ENCODE peak calls at places on chromosomes 7 and 10, in four cellular contexts. S is psoas muscle, N is cardiac muscle cell, O is colonic mucosa. W is an unnamed sample.

GRCh38 chr7:138684360-138684759 is 16.8 kb downstream of the SVOPL start:
- DNase-seq in S (no peak), N (no peak), O (no peak), W (no peak)

GRCh38 chr7:123871998-123872867 is 27.3 kb downstream of the HYAL4 start:
- DNase-seq in S (peak), N (peak), O (peak), W (peak)

GRCh38 chr7:12623885-12624498 is 53.5 kb downstream of the SCIN start:
- DNase-seq in S (no peak), N (peak), O (no peak), W (peak)

GRCh38 chr7:77752016-77752415 is 46.2 kb downstream of the TMEM60 start:
- DNase-seq in S (no peak), N (no peak), O (no peak), W (no peak)

GRCh38 chr10:78053201-78053868 is 19.7 kb downstream of the RPS24 start:
- DNase-seq in S (no peak), N (no peak), O (no peak), W (peak)

GRCh38 chr10:78359641-78360091 is 326.0 kb downstream of the RPS24 start:
- DNase-seq in S (no peak), N (peak), O (no peak), W (no peak)

GRCh38 chr7:28160551-28160991 is 20.0 kb downstream of the JAZF1 start:
- DNase-seq in S (no peak), N (no peak), O (no peak), W (no peak)

GRCh38 chr10:95247200-95247880 is 43.5 kb downstream of the PDLIM1 start:
- DNase-seq in S (no peak), N (no peak), O (no peak), W (peak)

GRCh38 chr7:26284995-26285632 is 6.5 kb upstream of the SNX10 start:
- DNase-seq in S (no peak), N (no peak), O (no peak), W (peak)

GRCh38 chr10:103695584-103696005 is 159.8 kb downstream of the SH3PXD2A start:
- DNase-seq in S (no peak), N (no peak), O (peak), W (no peak)

GRCh38 chr10:94485094-94485493 is 60.5 kb upstream of the HELLS start:
- DNase-seq in S (no peak), N (no peak), O (no peak), W (no peak)

GRCh38 chr10:47101807-47102206 is 190.6 kb downstream of the PTPN20 start:
- DNase-seq in S (peak), N (no peak), O (no peak), W (no peak)

GRCh38 chr7:135160858-135161653 is 9.5 kb downstream of the CYREN start:
- DNase-seq in S (no peak), N (no peak), O (no peak), W (no peak)

GRCh38 chr10:103781329-103782061 is 73.9 kb downstream of the SH3PXD2A start:
- DNase-seq in S (no peak), N (no peak), O (peak), W (peak)

GRCh38 chr7:133783276-133783675 is 343.9 kb upstream of the LRGUK start:
- DNase-seq in S (no peak), N (no peak), O (no peak), W (no peak)

GRCh38 chr7:147571436-147572180 is 1019.0 kb upstream of the C7orf33 start:
- DNase-seq in S (no peak), N (no peak), O (no peak), W (no peak)

GRCh38 chr10:16909271-16909767 is 92.1 kb upstream of the RSU1 start:
- DNase-seq in S (no peak), N (no peak), O (no peak), W (no peak)

GRCh38 chr7:41035788-41036187 is 667.1 kb downstream of the INHBA start:
- DNase-seq in S (no peak), N (no peak), O (no peak), W (no peak)

GRCh38 chr10:88687853-88688467 is 18.1 kb upstream of the LIPK start:
- DNase-seq in S (no peak), N (peak), O (no peak), W (peak)

GRCh38 chr7:97013025-97013424 is 7.7 kb downstream of the DLX6 start:
- DNase-seq in S (no peak), N (no peak), O (no peak), W (no peak)

GRCh38 chr10:34235164-34235832 is 579.8 kb downstream of the PARD3 start:
- DNase-seq in S (no peak), N (no peak), O (no peak), W (peak)

GRCh38 chr7:108280136-108280535 is 150.0 kb upstream of the LAMB4 start:
- DNase-seq in S (no peak), N (no peak), O (no peak), W (no peak)

GRCh38 chr10:129968020-129968861 is 4.2 kb upstream of the EBF3 start:
- DNase-seq in S (no peak), N (no peak), O (no peak), W (no peak)
- H3K4me3 ChIP-seq in S (peak), N (no peak), O (no peak), W (no peak)

GRCh38 chr7:2164646-2165045 is 68.1 kb downstream of the MAD1L1 start:
- DNase-seq in S (no peak), N (no peak), O (no peak), W (no peak)
- TF ChIP-seq CTCF in S (no peak), N (no peak), O (no peak), W (no peak)

DNA sequence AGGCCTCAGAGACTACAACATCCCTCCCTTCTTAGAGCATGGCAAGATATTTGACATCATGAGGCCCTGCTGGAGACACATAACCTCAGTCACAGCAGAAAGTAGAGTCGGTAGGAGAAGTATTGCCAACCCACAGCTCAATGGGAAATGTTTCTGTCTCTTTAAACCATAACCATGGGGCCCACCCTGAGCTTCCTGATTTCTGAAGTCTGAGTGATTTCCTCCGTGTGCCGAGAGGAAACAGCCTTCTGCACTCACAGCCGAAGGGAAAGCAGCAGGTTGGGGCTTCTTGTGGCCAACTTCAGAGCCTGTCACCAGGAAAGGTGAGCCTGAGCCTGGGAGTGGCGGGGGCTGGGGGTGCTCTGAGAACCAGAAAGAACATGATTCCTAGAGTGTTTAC is at the start of gene GIMAP1:
- DNase-seq in S (peak), N (no peak), O (no peak), W (no peak)
- H3K4me3 ChIP-seq in S (peak), N (no peak), O (peak), W (no peak)

DNA sequence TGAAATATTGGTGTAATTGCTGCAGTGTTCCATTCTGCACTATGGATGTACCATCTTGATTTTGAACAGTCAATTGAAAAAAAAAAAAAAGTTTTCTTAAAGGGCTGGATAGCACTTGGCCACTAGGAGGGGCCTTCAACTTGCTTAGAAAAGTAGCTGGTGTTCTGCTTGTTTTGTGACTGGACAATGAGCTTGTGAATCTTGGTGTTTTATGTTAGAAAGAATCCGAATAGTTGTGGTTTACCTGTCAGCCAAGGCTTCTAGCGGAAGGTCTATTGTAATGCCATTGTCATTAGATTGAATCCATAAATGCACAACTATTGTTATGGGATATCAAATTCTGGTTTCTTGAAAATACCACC is 77.1 kb downstream of the BMPER start:
- DNase-seq in S (no peak), N (peak), O (no peak), W (peak)
- TF ChIP-seq CTCF in S (no peak), N (peak), O (peak), W (peak)

DNA sequence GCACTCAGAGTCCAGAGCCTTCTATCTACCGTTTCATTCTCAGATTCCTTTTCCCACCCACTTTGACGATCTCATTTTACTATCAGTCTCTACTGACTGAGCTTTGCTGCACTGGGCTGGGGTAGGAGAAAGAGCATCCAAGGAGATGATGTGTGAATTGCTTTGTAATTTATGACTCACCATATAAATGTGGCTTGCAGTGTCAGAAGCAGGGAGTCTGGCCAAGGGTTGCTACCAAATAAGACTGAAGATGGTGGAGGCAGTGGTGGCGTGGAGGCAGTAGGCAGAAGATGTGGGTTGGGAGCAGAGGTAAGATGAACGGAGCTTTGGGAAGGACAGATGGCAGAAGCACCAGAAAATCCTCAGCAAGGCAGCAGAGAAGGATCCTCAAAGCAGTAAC is 73.3 kb upstream of the AGK start:
- DNase-seq in S (peak), N (no peak), O (no peak), W (peak)
- H3K4me3 ChIP-seq in S (no peak), N (no peak), O (no peak), W (no peak)

GRCh38 chr10:124449170-124450009 is 445 bp downstream of the NKX1-2 start:
- DNase-seq in S (no peak), N (no peak), O (no peak), W (peak)
- TF ChIP-seq CTCF in S (no peak), N (no peak), O (no peak), W (no peak)